ENCODE peak calls at places on chromosomes 12 and 14, in ten cellular contexts. X is right atrium auricular region, V is cardiac muscle cell, Q is HFF-Myc, F is left ventricle myocardium inferior, E is NB4, I is gastrocnemius medialis, O is fibroblast of mammary gland, H is dorsolateral prefrontal cortex, R is astrocyte. K is an unnamed sample.

GRCh38 chr12:110269622-110270124 is 11.4 kb upstream of the ATP2A2 start:
- DNase-seq in X (no peak), V (no peak), Q (peak), F (no peak), E (peak), I (no peak), O (peak), H (no peak), R (peak), K (no peak)

GRCh38 chr14:76015668-76016067 is 30.1 kb downstream of the IFT43 start:
- DNase-seq in X (no peak), V (no peak), Q (no peak), F (no peak), E (no peak), I (no peak), O (no peak), H (no peak), R (peak), K (no peak)

GRCh38 chr12:98671459-98671858 is 26.4 kb downstream of the APAF1 start:
- DNase-seq in X (no peak), V (peak), Q (no peak), F (no peak), E (no peak), I (no peak), O (no peak), H (no peak), R (no peak), K (no peak)

GRCh38 chr14:79915411-79915810 is 295.9 kb downstream of the DIO2 start:
- DNase-seq in X (no peak), V (no peak), Q (no peak), F (no peak), E (no peak), I (no peak), O (no peak), H (no peak), R (no peak), K (no peak)

GRCh38 chr12:85155791-85156190 is 119.6 kb downstream of the LRRIQ1 start:
- DNase-seq in X (no peak), V (peak), Q (no peak), F (no peak), E (peak), I (no peak), O (peak), H (no peak), R (peak), K (no peak)

GRCh38 chr12:46792925-46793324 is 32.9 kb downstream of the SLC38A4 start:
- DNase-seq in X (no peak), V (no peak), Q (no peak), F (no peak), E (no peak), I (no peak), O (no peak), H (no peak), R (no peak), K (no peak)

GRCh38 chr12:124167141-124167540 is 127.8 kb upstream of the RFLNA start:
- DNase-seq in X (no peak), V (no peak), Q (no peak), F (no peak), E (no peak), I (no peak), O (no peak), H (no peak), R (no peak), K (no peak)

GRCh38 chr12:17928708-17929366 is 161.2 kb downstream of the RERGL start:
- DNase-seq in X (no peak), V (no peak), Q (peak), F (no peak), E (no peak), I (no peak), O (peak), H (no peak), R (peak), K (no peak)

GRCh38 chr12:131105736-131106356 is 152.1 kb downstream of the ADGRD1 start:
- DNase-seq in X (no peak), V (no peak), Q (no peak), F (no peak), E (peak), I (no peak), O (no peak), H (peak), R (no peak), K (no peak)

GRCh38 chr14:68979722-68980552 is 835 bp upstream of the ACTN1 start:
- DNase-seq in X (no peak), V (peak), Q (no peak), F (peak), E (peak), I (no peak), O (peak), H (no peak), R (peak), K (no peak)

GRCh38 chr12:49893753-49894752 is 9.6 kb downstream of the FAIM2 start:
- DNase-seq in X (no peak), V (no peak), Q (no peak), F (no peak), E (peak), I (no peak), O (peak), H (no peak), R (peak), K (no peak)

GRCh38 chr14:23827100-23827892 is 126.3 kb upstream of the DHRS4 start:
- DNase-seq in X (no peak), V (no peak), Q (no peak), F (no peak), E (no peak), I (no peak), O (no peak), H (no peak), R (no peak), K (no peak)

GRCh38 chr14:54715811-54716210 is 148.9 kb downstream of the SAMD4A start:
- DNase-seq in X (no peak), V (no peak), Q (no peak), F (no peak), E (no peak), I (no peak), O (peak), H (no peak), R (peak), K (no peak)

GRCh38 chr14:68937790-68938514 is 41.1 kb downstream of the ACTN1 start:
- DNase-seq in X (no peak), V (peak), Q (no peak), F (peak), E (no peak), I (no peak), O (peak), H (no peak), R (no peak), K (no peak)

GRCh38 chr14:28307506-28307905 is 459.1 kb upstream of the FOXG1 start:
- DNase-seq in X (no peak), V (no peak), Q (no peak), F (no peak), E (no peak), I (no peak), O (no peak), H (no peak), R (no peak), K (no peak)

GRCh38 chr14:101355284-101355683 is 206.0 kb upstream of the DIO3 start:
- DNase-seq in X (peak), V (no peak), Q (no peak), F (no peak), E (no peak), I (no peak), O (no peak), H (no peak), R (no peak), K (no peak)

GRCh38 chr14:92841930-92842329 is 47.8 kb downstream of the GOLGA5 start:
- DNase-seq in X (no peak), V (no peak), Q (no peak), F (no peak), E (no peak), I (no peak), O (no peak), H (no peak), R (no peak), K (no peak)

GRCh38 chr12:41993283-41993682 is 151.4 kb downstream of the GXYLT1 start:
- DNase-seq in X (no peak), V (no peak), Q (no peak), F (no peak), E (no peak), I (no peak), O (no peak), H (no peak), R (no peak), K (no peak)

GRCh38 chr12:41988715-41989114 is 156.0 kb downstream of the GXYLT1 start:
- DNase-seq in X (no peak), V (no peak), Q (no peak), F (no peak), E (no peak), I (no peak), O (no peak), H (no peak), R (no peak), K (no peak)

GRCh38 chr12:41992029-41992428 is 152.6 kb downstream of the GXYLT1 start:
- DNase-seq in X (no peak), V (no peak), Q (no peak), F (no peak), E (no peak), I (no peak), O (no peak), H (no peak), R (no peak), K (no peak)

GRCh38 chr12:41998451-41998850 is 146.2 kb downstream of the GXYLT1 start:
- DNase-seq in X (no peak), V (no peak), Q (no peak), F (no peak), E (no peak), I (no peak), O (no peak), H (no peak), R (no peak), K (no peak)

DNA sequence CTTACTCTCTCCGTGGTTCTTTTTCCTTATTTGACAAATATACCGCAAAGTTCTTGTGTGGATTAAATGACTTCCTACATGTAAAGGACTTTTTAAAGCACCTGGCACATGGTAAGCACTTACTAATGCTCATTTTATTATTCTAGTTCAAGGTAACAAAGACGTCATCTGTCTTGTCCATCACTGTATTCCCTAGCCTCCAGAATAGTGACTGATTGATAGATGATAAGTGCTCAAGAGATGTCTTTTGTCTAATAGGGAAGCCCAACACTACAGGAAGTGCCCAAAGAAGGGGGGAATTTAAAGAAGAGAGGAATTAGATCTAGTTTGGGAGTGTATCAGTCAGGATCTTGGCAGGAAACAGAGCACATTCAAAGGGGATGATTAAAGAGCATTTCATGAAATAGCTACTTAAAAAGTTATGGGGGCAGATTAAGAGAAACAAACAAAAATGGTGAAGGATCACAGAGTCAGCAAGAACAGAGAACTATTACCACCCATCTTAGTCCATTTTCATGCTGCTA is 151.9 kb downstream of the GXYLT1 start:
- DNase-seq in X (no peak), V (no peak), Q (no peak), F (no peak), E (no peak), I (no peak), O (no peak), H (no peak), R (no peak), K (no peak)
- TF ChIP-seq CTCF in X (no peak), V (no peak), Q (no peak), F (no peak), E (no peak), I (no peak), O (no peak), H (no peak), R (no peak), K (no peak)

DNA sequence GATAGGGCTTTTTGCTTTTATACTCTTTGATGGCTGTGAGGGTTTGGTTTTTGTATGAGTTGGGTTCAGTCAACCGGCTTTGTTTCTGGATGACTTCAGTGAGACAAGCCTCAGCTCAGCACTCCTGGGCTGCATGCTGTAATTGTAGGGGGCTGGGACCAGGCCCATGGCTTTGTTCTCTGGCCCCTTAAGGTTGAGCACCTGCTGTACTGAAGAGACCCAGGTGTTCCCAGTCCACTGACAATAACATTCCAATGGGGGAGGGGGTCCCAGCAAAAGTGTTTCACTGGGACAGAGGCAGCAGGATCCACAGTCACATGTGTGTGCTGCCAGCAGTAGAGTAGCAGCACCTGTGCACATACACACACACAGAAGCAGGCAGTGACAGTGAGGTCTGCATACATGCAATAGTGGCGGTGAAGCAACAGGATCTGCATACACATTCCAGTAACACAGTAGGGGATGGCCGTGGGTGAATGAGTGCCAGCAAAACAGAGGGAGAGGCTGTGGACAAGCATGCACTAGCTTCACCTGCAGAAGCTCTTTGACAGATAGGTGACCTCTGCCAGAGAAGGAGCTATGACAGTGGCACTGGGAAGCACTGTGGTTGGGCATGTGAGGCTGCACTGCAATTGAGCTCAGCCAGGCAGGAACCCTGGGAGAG is 240.4 kb downstream of the ASCL1 start:
- DNase-seq in X (no peak), V (no peak), Q (no peak), F (no peak), E (no peak), I (no peak), O (no peak), H (no peak), R (no peak), K (no peak)
- H3K4me3 ChIP-seq in X (no peak), V (no peak), Q (no peak), F (no peak), E (no peak), I (no peak), O (no peak), H (no peak), R (no peak), K (no peak)

GRCh38 chr12:2284321-2284813 is 231.6 kb downstream of the CACNA1C start:
- DNase-seq in X (no peak), V (no peak), Q (no peak), F (no peak), E (peak), I (no peak), O (peak), H (no peak), R (peak), K (no peak)

GRCh38 chr12:2283910-2284309 is 231.1 kb downstream of the CACNA1C start:
- DNase-seq in X (no peak), V (peak), Q (no peak), F (no peak), E (peak), I (no peak), O (peak), H (no peak), R (peak), K (no peak)

GRCh38 chr12:2283480-2283879 is 230.7 kb downstream of the CACNA1C start:
- DNase-seq in X (no peak), V (no peak), Q (no peak), F (no peak), E (no peak), I (no peak), O (no peak), H (no peak), R (no peak), K (no peak)

GRCh38 chr12:2281446-2281845 is 228.7 kb downstream of the CACNA1C start:
- DNase-seq in X (no peak), V (no peak), Q (no peak), F (no peak), E (no peak), I (no peak), O (no peak), H (no peak), R (no peak), K (no peak)

DNA sequence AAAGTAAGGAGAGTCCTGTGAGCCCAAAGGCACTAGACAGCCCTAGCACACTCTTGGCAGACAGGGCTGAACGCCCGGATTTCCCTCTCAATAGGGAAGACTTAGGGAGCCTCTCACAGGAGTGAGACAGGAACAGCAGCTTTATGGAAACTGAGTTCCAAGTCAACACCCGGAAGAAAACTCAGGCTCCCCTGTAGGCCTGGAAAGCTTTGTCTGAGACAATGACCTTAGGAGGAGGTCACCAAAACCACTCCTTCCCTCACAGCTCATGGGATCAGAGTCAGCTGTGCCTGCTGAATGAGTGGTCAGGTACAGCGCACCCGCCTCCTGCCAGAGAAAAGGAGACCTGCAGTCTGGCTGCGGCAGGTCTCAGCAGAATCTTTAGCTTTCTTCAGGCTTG is 229.5 kb downstream of the CACNA1C start:
- DNase-seq in X (no peak), V (peak), Q (no peak), F (no peak), E (no peak), I (no peak), O (peak), H (no peak), R (no peak), K (no peak)
- TF ChIP-seq CTCF in X (peak), V (peak), Q (no peak), F (peak), E (no peak), I (no peak), O (peak), H (no peak), R (no peak), K (no peak)

GRCh38 chr12:67669217-67669924 is 20.8 kb downstream of the DYRK2 start:
- DNase-seq in X (no peak), V (no peak), Q (no peak), F (no peak), E (no peak), I (no peak), O (no peak), H (no peak), R (no peak), K (no peak)
- H3K4me3 ChIP-seq in X (no peak), V (no peak), Q (no peak), F (no peak), E (no peak), I (no peak), O (no peak), H (no peak), R (no peak), K (no peak)

DNA sequence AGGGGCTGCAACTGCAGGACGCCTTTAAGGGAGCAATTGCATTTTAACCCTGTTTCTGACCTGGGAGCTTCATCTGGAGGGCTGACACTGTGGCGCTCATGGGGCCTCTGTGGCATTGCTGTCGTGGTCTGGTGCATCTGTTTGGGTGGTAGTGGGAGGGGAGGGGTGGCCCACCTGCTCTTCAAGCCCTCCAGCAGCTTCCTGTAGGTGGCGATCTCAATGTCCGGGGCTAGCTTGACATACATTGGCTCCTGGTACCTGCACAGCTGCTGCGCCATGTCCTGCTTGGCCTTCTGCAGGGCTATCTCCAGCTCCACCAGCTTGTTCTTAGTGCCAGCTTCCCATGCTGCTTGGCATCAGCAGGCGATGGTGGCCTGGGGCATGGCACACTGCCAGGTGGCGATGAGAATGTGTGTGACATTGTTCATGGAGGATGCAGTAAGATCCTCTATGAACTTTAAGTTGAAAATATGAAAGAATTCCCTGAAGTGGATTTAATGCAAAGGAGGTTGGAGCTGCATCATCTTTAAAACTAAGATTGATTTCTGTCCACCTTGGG is 7.7 kb upstream of the KRT82 start:
- DNase-seq in X (no peak), V (no peak), Q (no peak), F (no peak), E (no peak), I (no peak), O (no peak), H (no peak), R (no peak), K (no peak)
- TF ChIP-seq CTCF in X (no peak), V (no peak), Q (no peak), F (no peak), E (peak), I (no peak), O (no peak), H (no peak), R (no peak), K (no peak)

GRCh38 chr14:103207404-103208072 is 84.3 kb downstream of the TNFAIP2 start:
- DNase-seq in X (no peak), V (peak), Q (no peak), F (peak), E (no peak), I (no peak), O (no peak), H (no peak), R (peak), K (no peak)

GRCh38 chr14:103205541-103205906 is 82.3 kb downstream of the TNFAIP2 start:
- DNase-seq in X (no peak), V (no peak), Q (no peak), F (no peak), E (no peak), I (no peak), O (no peak), H (no peak), R (no peak), K (no peak)

GRCh38 chr14:103207038-103207403 is 83.8 kb downstream of the TNFAIP2 start:
- DNase-seq in X (peak), V (peak), Q (no peak), F (peak), E (no peak), I (peak), O (peak), H (no peak), R (peak), K (peak)

GRCh38 chr14:103204852-103205540 is 81.7 kb downstream of the TNFAIP2 start:
- DNase-seq in X (no peak), V (no peak), Q (no peak), F (no peak), E (peak), I (no peak), O (peak), H (no peak), R (peak), K (no peak)

GRCh38 chr14:103206023-103206481 is 82.8 kb downstream of the TNFAIP2 start:
- DNase-seq in X (no peak), V (no peak), Q (no peak), F (no peak), E (no peak), I (no peak), O (peak), H (no peak), R (peak), K (no peak)
- H3K4me3 ChIP-seq in X (peak), V (no peak), Q (no peak), F (peak), E (no peak), I (peak), O (no peak), H (no peak), R (no peak), K (peak)

DNA sequence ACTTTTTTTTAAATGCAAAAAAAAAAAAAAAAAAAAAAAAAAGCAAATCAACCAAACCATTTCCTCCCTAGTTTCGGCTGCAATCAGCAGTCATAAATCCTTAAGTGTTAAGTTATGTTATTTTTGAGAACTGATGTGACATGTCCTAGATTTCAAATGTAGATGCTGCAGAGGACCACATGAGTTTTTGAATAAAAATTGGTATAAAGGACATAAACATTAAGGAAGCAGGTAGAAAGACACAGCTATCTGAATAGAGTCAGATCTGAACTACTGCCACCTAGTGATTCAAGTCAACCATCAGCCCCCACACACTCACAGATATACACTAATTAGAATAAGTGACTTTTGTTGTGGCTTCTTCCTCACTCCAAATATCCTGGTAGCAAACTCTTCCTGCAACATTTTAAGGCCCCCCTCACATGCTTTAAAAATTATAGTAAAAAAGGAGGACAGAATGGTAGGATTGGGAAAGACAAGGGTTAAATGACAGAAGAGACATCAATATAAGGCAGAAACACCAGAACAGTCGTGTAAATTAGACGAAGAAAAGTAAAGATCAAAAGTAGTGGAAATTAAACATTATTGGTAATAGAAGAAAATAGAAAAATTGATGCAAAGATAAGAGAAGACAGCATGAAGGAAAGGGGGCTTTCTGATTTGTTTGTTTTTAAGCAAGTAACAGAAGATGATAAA is 394.5 kb upstream of the ATP2B1 start:
- DNase-seq in X (no peak), V (peak), Q (no peak), F (no peak), E (peak), I (no peak), O (peak), H (no peak), R (peak), K (no peak)
- TF ChIP-seq CTCF in X (peak), V (peak), Q (peak), F (peak), E (peak), I (peak), O (peak), H (peak), R (peak), K (peak)

K was measured in BJ.